ENCODE peak calls at places on chromosomes 16 and 17, in eight cellular contexts. One of them, this sample, is unnamed.

GRCh38 chr17:62898239-62898864 is 67.7 kb upstream of the TANC2 start:
- DNase-seq in ascending aorta: no peak
- DNase-seq in Caco-2: no peak
- DNase-seq in mammary epithelial cell: no peak
- DNase-seq in BE2C: peak
- DNase-seq in SK-N-SH: peak
- DNase-seq in PC-9: no peak
- DNase-seq in psoas muscle: no peak
- DNase-seq in this sample: no peak

GRCh38 chr16:67966549-67967182 is 1.8 kb downstream of the SLC12A4 start:
- DNase-seq in ascending aorta: peak
- DNase-seq in Caco-2: peak
- DNase-seq in mammary epithelial cell: peak
- DNase-seq in BE2C: no peak
- DNase-seq in SK-N-SH: no peak
- DNase-seq in PC-9: no peak
- DNase-seq in psoas muscle: no peak
- DNase-seq in this sample: no peak

GRCh38 chr16:29816694-29817441 is 916 bp downstream of the PAGR1 start:
- DNase-seq in ascending aorta: peak
- DNase-seq in Caco-2: peak
- DNase-seq in mammary epithelial cell: peak
- DNase-seq in BE2C: peak
- DNase-seq in SK-N-SH: peak
- DNase-seq in PC-9: peak
- DNase-seq in psoas muscle: peak
- DNase-seq in this sample: no peak

GRCh38 chr17:78641666-78642065 is 64.5 kb upstream of the DNAH17 start:
- DNase-seq in ascending aorta: no peak
- DNase-seq in Caco-2: no peak
- DNase-seq in mammary epithelial cell: no peak
- DNase-seq in BE2C: no peak
- DNase-seq in SK-N-SH: no peak
- DNase-seq in PC-9: no peak
- DNase-seq in psoas muscle: no peak
- DNase-seq in this sample: no peak

GRCh38 chr16:55478827-55479559 is at the start of gene MMP2:
- DNase-seq in ascending aorta: peak
- DNase-seq in Caco-2: no peak
- DNase-seq in mammary epithelial cell: no peak
- DNase-seq in BE2C: peak
- DNase-seq in SK-N-SH: peak
- DNase-seq in PC-9: no peak
- DNase-seq in psoas muscle: peak
- DNase-seq in this sample: no peak

GRCh38 chr17:39000021-39000601 is 32.9 kb upstream of the FBXO47 start:
- DNase-seq in ascending aorta: no peak
- DNase-seq in Caco-2: no peak
- DNase-seq in mammary epithelial cell: no peak
- DNase-seq in BE2C: no peak
- DNase-seq in SK-N-SH: no peak
- DNase-seq in PC-9: no peak
- DNase-seq in psoas muscle: no peak
- DNase-seq in this sample: no peak

GRCh38 chr16:23074423-23074822 is 74.8 kb downstream of the USP31 start:
- DNase-seq in ascending aorta: no peak
- DNase-seq in Caco-2: no peak
- DNase-seq in mammary epithelial cell: no peak
- DNase-seq in BE2C: no peak
- DNase-seq in SK-N-SH: no peak
- DNase-seq in PC-9: no peak
- DNase-seq in psoas muscle: no peak
- DNase-seq in this sample: no peak

GRCh38 chr16:65832269-65832668 is 534.2 kb upstream of the CDH5 start:
- DNase-seq in ascending aorta: no peak
- DNase-seq in Caco-2: no peak
- DNase-seq in mammary epithelial cell: no peak
- DNase-seq in BE2C: peak
- DNase-seq in SK-N-SH: peak
- DNase-seq in PC-9: no peak
- DNase-seq in psoas muscle: no peak
- DNase-seq in this sample: no peak

GRCh38 chr17:81252336-81253329 is 13.5 kb downstream of the NDUFAF8 start:
- DNase-seq in ascending aorta: no peak
- DNase-seq in Caco-2: no peak
- DNase-seq in mammary epithelial cell: no peak
- DNase-seq in BE2C: peak
- DNase-seq in SK-N-SH: no peak
- DNase-seq in PC-9: no peak
- DNase-seq in psoas muscle: no peak
- DNase-seq in this sample: no peak

GRCh38 chr17:28325221-28325620 is 6.2 kb downstream of the TMEM97 start:
- DNase-seq in ascending aorta: no peak
- DNase-seq in Caco-2: no peak
- DNase-seq in mammary epithelial cell: no peak
- DNase-seq in BE2C: no peak
- DNase-seq in SK-N-SH: no peak
- DNase-seq in PC-9: no peak
- DNase-seq in psoas muscle: no peak
- DNase-seq in this sample: no peak

GRCh38 chr16:54929090-54930033 is 1.3 kb upstream of the IRX5 start:
- DNase-seq in ascending aorta: peak
- DNase-seq in Caco-2: peak
- DNase-seq in mammary epithelial cell: peak
- DNase-seq in BE2C: peak
- DNase-seq in SK-N-SH: peak
- DNase-seq in PC-9: peak
- DNase-seq in psoas muscle: peak
- DNase-seq in this sample: peak

GRCh38 chr17:66190738-66191606 is 961 bp downstream of the CEP112 start:
- DNase-seq in ascending aorta: no peak
- DNase-seq in Caco-2: no peak
- DNase-seq in mammary epithelial cell: peak
- DNase-seq in BE2C: no peak
- DNase-seq in SK-N-SH: peak
- DNase-seq in PC-9: no peak
- DNase-seq in psoas muscle: no peak
- DNase-seq in this sample: no peak

GRCh38 chr17:68197997-68198930 is 49.6 kb upstream of the AMZ2 start:
- DNase-seq in ascending aorta: no peak
- DNase-seq in Caco-2: peak
- DNase-seq in mammary epithelial cell: no peak
- DNase-seq in BE2C: no peak
- DNase-seq in SK-N-SH: peak
- DNase-seq in PC-9: peak
- DNase-seq in psoas muscle: no peak
- DNase-seq in this sample: no peak

GRCh38 chr17:31216053-31216751 is 80.8 kb downstream of the OMG start:
- DNase-seq in ascending aorta: no peak
- DNase-seq in Caco-2: peak
- DNase-seq in mammary epithelial cell: peak
- DNase-seq in BE2C: no peak
- DNase-seq in SK-N-SH: peak
- DNase-seq in PC-9: peak
- DNase-seq in psoas muscle: no peak
- DNase-seq in this sample: no peak
- TF ChIP-seq CTCF in ascending aorta: peak
- TF ChIP-seq CTCF in Caco-2: peak
- TF ChIP-seq CTCF in mammary epithelial cell: peak
- TF ChIP-seq CTCF in BE2C: peak
- TF ChIP-seq CTCF in SK-N-SH: peak
- TF ChIP-seq CTCF in PC-9: peak
- TF ChIP-seq CTCF in psoas muscle: peak
- TF ChIP-seq CTCF in this sample: no peak

DNA sequence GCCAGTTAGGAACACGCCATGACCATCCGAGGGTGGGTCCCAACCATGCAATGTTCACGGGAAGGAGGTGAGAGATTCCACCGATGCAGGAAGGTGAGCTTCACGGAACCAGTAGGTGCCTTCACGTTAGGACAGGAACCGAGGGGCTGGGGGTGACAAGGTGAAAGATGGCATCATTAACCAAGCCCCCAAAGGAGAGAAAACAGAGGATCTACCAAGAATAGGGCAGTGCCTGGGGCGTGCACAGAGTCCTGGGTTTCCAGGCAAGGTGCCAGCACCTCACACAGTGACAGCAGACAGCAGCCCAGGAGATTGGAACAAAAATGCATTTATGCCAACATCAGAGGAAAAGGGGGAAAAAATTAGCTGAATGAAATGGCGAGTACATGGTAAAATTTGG is 137.9 kb downstream of the GSG1L start:
- DNase-seq in ascending aorta: no peak
- DNase-seq in Caco-2: no peak
- DNase-seq in mammary epithelial cell: no peak
- DNase-seq in BE2C: peak
- DNase-seq in SK-N-SH: peak
- DNase-seq in PC-9: no peak
- DNase-seq in psoas muscle: no peak
- DNase-seq in this sample: no peak
- H3K4me3 ChIP-seq in ascending aorta: no peak
- H3K4me3 ChIP-seq in Caco-2: no peak
- H3K4me3 ChIP-seq in mammary epithelial cell: no peak
- H3K4me3 ChIP-seq in BE2C: peak
- H3K4me3 ChIP-seq in SK-N-SH: no peak
- H3K4me3 ChIP-seq in PC-9: no peak
- H3K4me3 ChIP-seq in psoas muscle: no peak
- H3K4me3 ChIP-seq in this sample: no peak

GRCh38 chr17:52106070-52106469 is 52.4 kb downstream of the CA10 start:
- DNase-seq in ascending aorta: no peak
- DNase-seq in Caco-2: no peak
- DNase-seq in mammary epithelial cell: no peak
- DNase-seq in BE2C: no peak
- DNase-seq in SK-N-SH: no peak
- DNase-seq in PC-9: no peak
- DNase-seq in psoas muscle: no peak
- DNase-seq in this sample: no peak

GRCh38 chr17:52105601-52106000 is 52.9 kb downstream of the CA10 start:
- DNase-seq in ascending aorta: no peak
- DNase-seq in Caco-2: no peak
- DNase-seq in mammary epithelial cell: peak
- DNase-seq in BE2C: no peak
- DNase-seq in SK-N-SH: no peak
- DNase-seq in PC-9: no peak
- DNase-seq in psoas muscle: no peak
- DNase-seq in this sample: no peak

GRCh38 chr17:52106638-52107261 is 51.8 kb downstream of the CA10 start:
- DNase-seq in ascending aorta: no peak
- DNase-seq in Caco-2: peak
- DNase-seq in mammary epithelial cell: peak
- DNase-seq in BE2C: peak
- DNase-seq in SK-N-SH: peak
- DNase-seq in PC-9: no peak
- DNase-seq in psoas muscle: peak
- DNase-seq in this sample: no peak

DNA sequence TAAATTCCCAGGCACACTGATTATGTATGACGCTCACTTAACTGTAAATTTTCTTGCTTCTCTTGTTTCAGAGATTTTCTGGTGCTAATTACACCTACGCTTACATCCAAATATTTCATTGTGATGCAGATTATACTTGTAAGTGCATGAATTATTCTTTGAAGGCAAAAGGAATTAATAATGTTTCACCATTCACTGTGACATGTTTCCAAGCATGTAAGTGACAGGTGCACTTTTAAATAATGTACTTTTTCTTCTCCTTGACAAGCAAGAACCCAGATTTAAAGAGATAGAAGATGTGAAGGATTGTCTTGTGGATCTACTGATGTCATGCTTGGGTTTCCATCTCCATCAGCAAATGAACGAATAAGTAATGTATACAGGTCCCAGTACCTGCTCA is 47.3 kb downstream of the CA10 start:
- DNase-seq in ascending aorta: no peak
- DNase-seq in Caco-2: no peak
- DNase-seq in mammary epithelial cell: no peak
- DNase-seq in BE2C: no peak
- DNase-seq in SK-N-SH: no peak
- DNase-seq in PC-9: no peak
- DNase-seq in psoas muscle: no peak
- DNase-seq in this sample: no peak
- TF ChIP-seq CTCF in ascending aorta: no peak
- TF ChIP-seq CTCF in Caco-2: no peak
- TF ChIP-seq CTCF in mammary epithelial cell: no peak
- TF ChIP-seq CTCF in BE2C: no peak
- TF ChIP-seq CTCF in SK-N-SH: no peak
- TF ChIP-seq CTCF in PC-9: no peak
- TF ChIP-seq CTCF in psoas muscle: no peak
- TF ChIP-seq CTCF in this sample: no peak

GRCh38 chr16:88936008-88936912 is 40.7 kb downstream of the CBFA2T3 start:
- DNase-seq in ascending aorta: no peak
- DNase-seq in Caco-2: peak
- DNase-seq in mammary epithelial cell: no peak
- DNase-seq in BE2C: no peak
- DNase-seq in SK-N-SH: no peak
- DNase-seq in PC-9: peak
- DNase-seq in psoas muscle: no peak
- DNase-seq in this sample: no peak
- H3K4me3 ChIP-seq in ascending aorta: no peak
- H3K4me3 ChIP-seq in Caco-2: no peak
- H3K4me3 ChIP-seq in mammary epithelial cell: no peak
- H3K4me3 ChIP-seq in BE2C: no peak
- H3K4me3 ChIP-seq in SK-N-SH: no peak
- H3K4me3 ChIP-seq in PC-9: no peak
- H3K4me3 ChIP-seq in psoas muscle: peak
- H3K4me3 ChIP-seq in this sample: no peak

This sample was measured in epithelial cell of proximal tubule.